ENCODE peak calls at places on chromosomes 11 and 22, in four cellular contexts. O is effector memory CD4-positive, alpha-beta T cell; W is esophagus muscularis mucosa; K is tibial artery. Z is an unnamed sample.

GRCh38 chr22:22410677-22411076 is 97.9 kb downstream of the ZNF280B start:
- DNase-seq in O (no peak), W (peak; percentile 17), K (no peak), Z (no peak)

GRCh38 chr11:70897429-70897828 is 354.9 kb downstream of the SHANK2 start:
- DNase-seq in O (no peak), W (no peak), K (no peak), Z (no peak)

GRCh38 chr11:27248430-27249207 is 114.4 kb downstream of the CCDC34 start:
- DNase-seq in O (no peak), W (no peak), K (no peak), Z (no peak)

GRCh38 chr11:84905411-84905810 is 721.7 kb downstream of the DLG2 start:
- DNase-seq in O (no peak), W (no peak), K (no peak), Z (no peak)

GRCh38 chr11:18366286-18366685 is 28.1 kb upstream of the LDHA start:
- DNase-seq in O (no peak), W (no peak), K (no peak), Z (no peak)

GRCh38 chr22:46756097-46756496 is 6.4 kb upstream of the TBC1D22A start:
- DNase-seq in O (no peak), W (no peak), K (no peak), Z (no peak)

GRCh38 chr11:119496453-119496852 is 73.5 kb upstream of the THY1 start:
- DNase-seq in O (no peak), W (no peak), K (no peak), Z (no peak)

GRCh38 chr22:34946339-34946985 is 119.5 kb upstream of the ISX start:
- DNase-seq in O (no peak), W (no peak), K (no peak), Z (peak; percentile 15)

GRCh38 chr11:8610532-8611116 is 16.6 kb upstream of the STK33 start:
- DNase-seq in O (no peak), W (peak; percentile 84), K (no peak), Z (no peak)

GRCh38 chr11:61164610-61165424 is 3.6 kb upstream of the VPS37C start:
- DNase-seq in O (no peak), W (no peak), K (no peak), Z (no peak)

GRCh38 chr11:26228778-26229177 is 103.2 kb upstream of the ANO3 start:
- DNase-seq in O (no peak), W (no peak), K (no peak), Z (no peak)

GRCh38 chr11:69870772-69871171 is 51.6 kb upstream of the FGF3 start:
- DNase-seq in O (no peak), W (no peak), K (no peak), Z (no peak)

GRCh38 chr11:99513368-99513767 is 492.6 kb downstream of the CNTN5 start:
- DNase-seq in O (no peak), W (no peak), K (no peak), Z (no peak)

GRCh38 chr11:66847461-66848232 is 4.4 kb downstream of the RCE1 start:
- DNase-seq in O (no peak), W (no peak), K (peak; percentile 8), Z (no peak)

GRCh38 chr11:126421243-126421642 is 65.8 kb downstream of the ST3GAL4 start:
- DNase-seq in O (no peak), W (no peak), K (no peak), Z (no peak)

GRCh38 chr22:32204211-32204855 is 540 bp downstream of the RFPL2 start:
- DNase-seq in O (no peak), W (peak; percentile 64), K (no peak), Z (no peak)

GRCh38 chr11:93570759-93571413 is 27.7 kb upstream of the SMCO4 start:
- DNase-seq in O (no peak), W (no peak), K (no peak), Z (no peak)

GRCh38 chr11:45193695-45194094 is 47.3 kb downstream of the PRDM11 start:
- DNase-seq in O (no peak), W (no peak), K (no peak), Z (no peak)

GRCh38 chr11:111435046-111435698 is 56.1 kb upstream of the POU2AF1 start:
- DNase-seq in O (no peak), W (no peak), K (no peak), Z (no peak)

GRCh38 chr11:43830928-43831440 is 49.6 kb upstream of the ALKBH3 start:
- DNase-seq in O (no peak), W (no peak), K (peak; percentile 23), Z (no peak)

GRCh38 chr22:33780761-33781160 is 139.5 kb downstream of the LARGE1 start:
- DNase-seq in O (no peak), W (no peak), K (no peak), Z (no peak)

GRCh38 chr11:112320668-112321067 is 60.0 kb upstream of the PLET1 start:
- DNase-seq in O (no peak), W (no peak), K (peak; percentile 58), Z (no peak)

GRCh38 chr11:127454856-127455255 is 454.3 kb upstream of the KIRREL3 start:
- DNase-seq in O (no peak), W (no peak), K (no peak), Z (no peak)

GRCh38 chr11:13012037-13012693 is 3.0 kb downstream of the RASSF10 start:
- DNase-seq in O (no peak), W (peak; percentile 81), K (no peak), Z (no peak)
- H3K4me3 ChIP-seq in O (no peak overlapping the region), W (no peak overlapping the region), K (no peak overlapping the region), Z (no peak overlapping the region)

DNA sequence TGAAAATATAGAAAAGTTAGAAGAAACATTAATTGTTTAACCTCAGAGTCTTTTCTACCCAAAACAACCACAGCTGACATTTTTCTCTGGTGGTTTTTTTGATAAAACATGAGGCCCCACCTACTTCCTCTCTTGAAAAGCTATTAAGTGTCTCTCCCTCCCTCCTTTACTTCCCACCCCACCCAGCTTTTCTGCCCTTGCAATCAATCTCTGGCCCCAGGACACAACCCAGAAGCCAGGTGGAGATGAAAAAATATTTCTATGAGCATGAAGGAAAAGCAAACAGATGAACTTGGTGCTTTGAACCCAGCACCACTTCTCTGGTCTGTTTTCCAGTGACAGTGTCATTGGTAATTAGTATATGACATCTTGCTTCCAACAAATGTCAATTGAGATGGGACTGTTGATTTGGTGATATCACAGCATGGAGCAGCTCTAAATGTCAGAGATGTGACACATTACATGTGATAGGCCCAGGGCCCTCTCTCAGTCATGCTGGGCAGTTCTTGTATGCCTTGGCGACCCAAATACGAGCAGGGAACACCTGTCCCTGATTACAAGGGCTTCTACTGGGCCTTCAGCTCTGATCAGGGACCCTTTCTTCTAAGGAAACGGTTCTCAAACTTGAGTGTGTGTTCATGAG is 23.9 kb upstream of the TMPRSS13 start:
- DNase-seq in O (no peak), W (no peak), K (no peak), Z (no peak)
- H3K4me3 ChIP-seq in O (no peak overlapping the region), W (no peak overlapping the region), K (no peak overlapping the region), Z (no peak overlapping the region)

DNA sequence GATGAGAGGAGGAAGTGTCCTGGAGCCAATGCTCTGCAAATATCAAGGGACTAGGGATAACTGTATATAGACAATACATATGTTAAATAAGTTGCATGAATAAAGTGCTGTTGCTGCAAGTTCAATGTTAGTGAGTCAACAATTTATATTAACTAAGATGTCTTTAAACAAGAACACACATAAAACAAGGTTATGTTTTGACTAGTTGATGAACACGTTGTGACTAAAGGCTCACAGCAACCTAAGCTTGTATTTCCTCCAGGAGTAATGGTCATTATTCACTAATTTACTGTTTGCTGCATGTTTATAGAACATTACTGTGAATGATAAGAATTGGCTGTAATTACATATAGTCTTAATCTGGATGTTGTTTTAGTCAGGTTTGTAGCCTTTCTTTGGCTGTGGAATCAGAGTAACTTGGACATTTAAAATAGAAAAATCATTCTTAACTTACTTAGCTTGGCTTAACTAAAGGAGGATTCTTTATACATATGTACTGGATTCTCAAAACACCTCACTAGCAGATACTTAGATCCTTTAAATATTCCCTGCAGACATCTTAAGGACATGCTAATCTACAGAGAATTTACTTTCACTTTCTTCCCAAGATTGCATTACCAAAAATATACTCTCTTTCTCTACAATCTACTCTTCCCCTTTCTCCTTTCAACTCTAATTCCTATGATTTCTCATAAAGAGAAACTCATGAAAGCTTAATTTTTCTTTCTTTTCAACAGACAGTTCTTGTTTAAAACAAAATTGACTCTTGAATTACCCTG is 319.6 kb upstream of the CTSC start:
- DNase-seq in O (no peak), W (no peak), K (no peak), Z (no peak)
- H3K4me3 ChIP-seq in O (no peak overlapping the region), W (no peak overlapping the region), K (no peak overlapping the region), Z (no peak overlapping the region)

GRCh38 chr11:77752518-77752917 is 68.0 kb downstream of the RSF1 start:
- DNase-seq in O (no peak), W (no peak), K (no peak), Z (no peak)
- H3K4me3 ChIP-seq in O (no peak overlapping the region), W (no peak overlapping the region), K (no peak overlapping the region), Z (no peak overlapping the region)

GRCh38 chr11:130411223-130411622 is 17.2 kb downstream of the ADAMTS8 start:
- DNase-seq in O (no peak), W (no peak), K (no peak), Z (no peak)

GRCh38 chr11:130415719-130416536 is 12.5 kb downstream of the ADAMTS8 start:
- DNase-seq in O (no peak), W (no peak), K (no peak), Z (no peak)

GRCh38 chr11:130414107-130415088 is 14.0 kb downstream of the ADAMTS8 start:
- DNase-seq in O (no peak), W (no peak), K (no peak), Z (no peak)

GRCh38 chr11:130416537-130416896 is 11.9 kb downstream of the ADAMTS8 start:
- DNase-seq in O (no peak), W (no peak), K (no peak), Z (no peak)

DNA sequence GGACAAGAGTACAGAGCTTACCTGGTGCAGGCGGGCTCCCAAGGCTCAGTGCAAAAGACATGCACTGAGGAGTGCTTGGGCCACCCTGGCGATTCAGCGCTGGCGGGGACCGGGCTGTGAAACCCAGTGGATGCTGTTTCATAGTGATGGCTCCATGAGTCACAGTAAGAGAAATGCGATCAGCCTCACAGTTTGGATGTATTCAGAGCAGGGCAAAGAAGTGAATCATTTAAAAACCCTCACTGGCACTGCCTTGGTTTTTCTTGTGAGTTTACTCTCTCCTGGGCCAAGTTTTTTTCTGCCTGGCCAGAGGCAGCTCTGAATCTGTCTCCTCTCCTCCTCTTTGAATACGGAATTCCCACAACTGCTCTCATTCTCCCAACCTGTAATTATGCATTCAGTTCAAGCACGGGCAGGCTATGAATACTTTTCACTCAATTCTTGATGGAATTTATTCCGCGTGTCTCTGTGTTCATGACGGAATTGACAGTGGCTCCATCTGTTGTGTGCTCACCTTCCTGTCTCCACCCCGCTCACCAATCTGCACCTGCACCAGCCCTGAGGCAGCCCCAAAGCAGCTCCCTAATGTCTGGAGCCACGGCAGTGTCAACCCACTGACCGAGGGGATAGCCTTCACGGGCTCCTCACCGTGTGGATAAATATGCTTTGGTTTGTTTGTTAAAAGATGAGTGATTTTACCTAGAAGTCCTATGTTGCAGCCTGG is 14.9 kb downstream of the ADAMTS8 start:
- DNase-seq in O (no peak), W (no peak), K (no peak), Z (no peak)
- H3K4me3 ChIP-seq in O (no peak overlapping the region), W (no peak overlapping the region), K (no peak overlapping the region), Z (no peak overlapping the region)

Z was measured in GM06990.